ENCODE peak calls at places on chromosomes 12 and 14, in nine cellular contexts. A is A549, P is esophagus muscularis mucosa, Z is Peyer's patch, G is IMR-90, Y is endothelial cell of umbilical vein, K is uterus, Q is GM12878, E is heart left ventricle. N is an unnamed sample.

GRCh38 chr12:109098142-109098652 is 800 bp downstream of the UNG start:
- DNase-seq in K (no peak), G (peak; percentile 60), Z (no peak), Q (no peak), P (no peak), Y (no peak), A (peak; percentile 22), E (peak; percentile 82), N (peak; percentile 55)

GRCh38 chr12:111692575-111693210 is 6.8 kb downstream of the ACAD10 start:
- DNase-seq in P (no peak), E (no peak), Q (no peak), Z (no peak), Y (no peak), A (peak; percentile 68), G (peak; percentile 15), K (no peak), N (no peak)

GRCh38 chr12:45122776-45123380 is 72.0 kb upstream of the DBX2 start:
- DNase-seq in K (no peak), Z (no peak), P (no peak), A (no peak), E (no peak), Q (no peak), Y (peak; percentile 13), G (peak; percentile 21), N (no peak)

GRCh38 chr14:29937116-29937515 is 9.5 kb upstream of the PRKD1 start:
- DNase-seq in Z (no peak), A (no peak), Y (no peak), K (no peak), G (peak; percentile 48), E (no peak), P (no peak), Q (no peak), N (no peak)

GRCh38 chr12:8992086-8992409 is 2.7 kb downstream of the KLRG1 start:
- DNase-seq in Z (no peak), A (no peak), K (no peak), Y (no peak), G (no peak), P (no peak), Q (no peak), E (no peak), N (no peak)

GRCh38 chr12:88944403-88944802 is 364.1 kb upstream of the KITLG start:
- DNase-seq in Y (peak; percentile 91), G (peak; percentile 60), E (no peak), A (peak; percentile 10), P (no peak), Z (no peak), Q (no peak), K (no peak), N (no peak)

GRCh38 chr14:95545769-95546168 is 10.9 kb downstream of the GLRX5 start:
- DNase-seq in Z (no peak), Y (peak; percentile 82), E (no peak), A (peak; percentile 58), K (no peak), Q (no peak), P (no peak), G (peak; percentile 97), N (no peak)

GRCh38 chr14:64726585-64726890 is 22.3 kb downstream of the PLEKHG3 start:
- DNase-seq in Y (no peak), P (no peak), G (peak; percentile 60), A (peak; percentile 82), Q (no peak), E (no peak), K (peak; percentile 59), Z (peak; percentile 90), N (no peak)

GRCh38 chr12:130715150-130715995 is 726 bp downstream of the RIMBP2 start:
- DNase-seq in Q (no peak), Z (no peak), E (no peak), A (no peak), K (no peak), G (no peak), P (no peak), Y (no peak), N (no peak)

GRCh38 chr12:29653286-29653685 is 130.5 kb downstream of the TMTC1 start:
- DNase-seq in G (no peak), K (no peak), Z (no peak), E (no peak), Y (no peak), Q (no peak), A (no peak), P (no peak), N (no peak)

GRCh38 chr14:88518592-88519512 is 36.0 kb downstream of the PTPN21 start:
- DNase-seq in P (no peak), G (peak; percentile 88), A (no peak), Q (no peak), E (no peak), Z (no peak), Y (peak; percentile 6), K (no peak), N (no peak)

GRCh38 chr12:93198086-93198485 is 179.6 kb upstream of the NUDT4 start:
- DNase-seq in Z (no peak), K (no peak), A (peak; percentile 19), Y (peak; percentile 22), P (no peak), E (no peak), G (peak; percentile 88), Q (no peak), N (no peak)

GRCh38 chr14:101111620-101112290 is 208.2 kb upstream of the RTL1 start:
- DNase-seq in A (no peak), Q (no peak), E (no peak), P (peak; percentile 42), G (no peak), K (no peak), Y (no peak), Z (no peak), N (peak; percentile 78)

GRCh38 chr14:65637780-65638179 is 225.2 kb downstream of the FUT8 start:
- DNase-seq in Q (peak; percentile 72), Z (no peak), Y (no peak), P (no peak), E (no peak), K (peak; percentile 25), G (peak; percentile 1), A (no peak), N (no peak)

GRCh38 chr14:36874396-36875138 is 212.9 kb downstream of the PAX9 start:
- DNase-seq in Y (no peak), K (no peak), Q (no peak), G (no peak), Z (no peak), E (no peak), A (no peak), P (no peak), N (no peak)

GRCh38 chr12:68813242-68813593 is 5.2 kb downstream of the MDM2 start:
- DNase-seq in Q (no peak), G (no peak), Z (no peak), P (no peak), Y (no peak), K (no peak), A (no peak), E (no peak), N (no peak)
- H3K4me3 ChIP-seq in Q (peak overlapping the region; percentile 57), G (no peak overlapping the region), Z (no peak overlapping the region), P (no peak overlapping the region), Y (no peak overlapping the region), K (no peak overlapping the region), A (peak overlapping the region; percentile 88), E (no peak overlapping the region), N (no peak overlapping the region)

DNA sequence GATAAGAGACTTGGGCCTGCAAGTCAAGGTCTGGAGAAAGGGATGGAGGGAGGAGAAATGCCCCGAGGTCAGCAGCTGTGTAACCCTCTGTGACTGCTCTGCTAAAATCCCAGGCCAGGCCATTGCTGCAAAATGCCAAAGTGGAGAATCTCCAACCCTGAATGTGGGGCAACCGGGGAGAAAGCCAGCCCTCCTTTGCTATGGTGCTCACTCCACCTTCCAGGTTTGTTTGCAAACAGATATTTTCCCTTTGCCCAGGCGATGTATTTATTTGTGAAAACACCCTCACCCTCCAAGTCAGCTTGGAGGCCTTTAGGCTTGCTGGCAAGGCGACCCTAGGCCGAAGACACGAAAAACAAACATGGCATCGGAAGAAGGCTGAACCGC is 1.1 kb upstream of the TBX5 start:
- DNase-seq in Z (no peak), E (no peak), Y (no peak), G (peak; percentile 36), Q (no peak), P (no peak), A (no peak), K (no peak), N (no peak)
- TF ChIP-seq CTCF in Z (no peak), E (no peak), Y (no peak), G (no peak), Q (no peak), P (no peak), A (no peak), K (no peak), N (no peak)

DNA sequence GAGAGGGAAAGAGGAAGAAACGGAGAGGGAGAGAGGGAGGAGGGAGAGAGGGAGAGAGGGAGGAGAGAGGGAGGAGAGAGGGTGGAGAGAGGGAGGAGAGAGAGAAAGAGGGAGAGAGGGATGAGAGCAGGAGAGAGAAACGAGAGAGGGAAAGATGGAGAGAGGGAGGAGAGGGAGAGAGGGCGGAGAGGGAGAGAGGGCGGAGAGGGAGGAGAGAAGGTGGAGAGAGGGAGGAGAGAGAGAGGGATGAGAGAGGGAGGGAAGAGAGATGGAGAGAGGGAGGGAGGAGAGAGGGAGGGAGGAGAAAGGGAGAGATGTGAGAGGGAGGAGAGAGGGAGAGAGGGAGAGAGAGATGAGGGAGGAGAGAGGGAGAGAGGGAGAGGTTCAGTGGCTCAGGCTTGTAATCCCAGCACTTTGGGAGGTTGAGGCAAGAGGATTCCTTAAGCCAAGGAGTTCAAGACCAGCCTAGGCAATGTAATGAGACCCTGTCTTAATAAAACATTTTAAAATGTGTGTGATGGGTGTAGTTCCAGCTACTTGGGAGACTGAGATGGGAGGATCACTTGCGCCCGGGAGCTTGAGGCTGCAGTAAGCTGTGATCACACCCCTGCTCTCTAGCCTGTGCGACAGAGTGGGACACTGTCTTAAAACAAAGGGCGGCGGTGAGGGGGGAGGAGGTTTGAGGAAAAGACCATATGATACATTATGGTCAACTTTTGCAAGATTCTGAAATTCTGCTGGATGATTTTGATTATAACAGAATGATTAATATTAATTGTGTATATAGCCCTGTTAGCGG is 21.3 kb upstream of the SNRPF start:
- DNase-seq in Y (no peak), Q (no peak), Z (no peak), E (no peak), G (no peak), A (no peak), P (no peak), K (no peak), N (no peak)
- TF ChIP-seq POLR2A in Y (no peak), Q (no peak), Z (no peak), E (no peak), G (no peak), A (no peak), P (no peak), K (no peak), N (no peak)

GRCh38 chr12:26813812-26814211 is 19.2 kb downstream of the ITPR2 start:
- DNase-seq in G (no peak), E (no peak), Y (no peak), A (no peak), Q (no peak), K (no peak), Z (no peak), P (no peak), N (no peak)

GRCh38 chr12:26808766-26809460 is 24.1 kb downstream of the ITPR2 start:
- DNase-seq in Q (no peak), Y (no peak), Z (no peak), G (no peak), A (no peak), P (no peak), K (no peak), E (no peak), N (no peak)

GRCh38 chr12:26807292-26807691 is 25.7 kb downstream of the ITPR2 start:
- DNase-seq in Y (no peak), A (no peak), Z (no peak), Q (no peak), K (no peak), E (no peak), P (no peak), G (no peak), N (no peak)

GRCh38 chr12:26809611-26810298 is 23.2 kb downstream of the ITPR2 start:
- DNase-seq in P (no peak), A (no peak), E (no peak), K (no peak), Q (no peak), Z (no peak), G (no peak), Y (no peak), N (no peak)

GRCh38 chr12:26810330-26810729 is 22.7 kb downstream of the ITPR2 start:
- DNase-seq in E (peak; percentile 65), Q (no peak), Y (peak; percentile 75), P (no peak), K (peak; percentile 36), A (no peak), G (peak; percentile 87), Z (no peak), N (no peak)
- H3K4me3 ChIP-seq in E (no peak overlapping the region), Q (no peak overlapping the region), Y (no peak overlapping the region), P (peak overlapping the region; percentile 3), K (no peak overlapping the region), A (no peak overlapping the region), G (peak overlapping the region; percentile 22), Z (no peak overlapping the region), N (no peak overlapping the region)

N was measured in lower leg skin.